ENCODE peak calls at places on chromosome 22, in six cellular contexts. One of them, this sample, is unnamed.

GRCh38 chr22:17984114-17984513 is 40.2 kb downstream of the MICAL3 start:
- DNase-seq in type B pancreatic cell: no peak
- DNase-seq in stimulated activated CD8-positive, alpha-beta memory T cell treated with anti-CD3 and anti-CD28 coated beads, Interleukin-4, amount 100 ng/mL, for 4 hours: no peak
- DNase-seq in cardiac muscle cell: no peak
- DNase-seq in epithelial cell of prostate: no peak
- DNase-seq in M059J: peak; percentile 77
- DNase-seq in this sample: no peak

GRCh38 chr22:47929073-47929472 is 1166.6 kb downstream of the TBC1D22A start:
- DNase-seq in type B pancreatic cell: no peak
- DNase-seq in stimulated activated CD8-positive, alpha-beta memory T cell treated with anti-CD3 and anti-CD28 coated beads, Interleukin-4, amount 100 ng/mL, for 4 hours: no peak
- DNase-seq in cardiac muscle cell: no peak
- DNase-seq in epithelial cell of prostate: no peak
- DNase-seq in M059J: no peak
- DNase-seq in this sample: no peak

GRCh38 chr22:46049726-46050450 is 72.9 kb upstream of the WNT7B start:
- DNase-seq in type B pancreatic cell: no peak
- DNase-seq in stimulated activated CD8-positive, alpha-beta memory T cell treated with anti-CD3 and anti-CD28 coated beads, Interleukin-4, amount 100 ng/mL, for 4 hours: no peak
- DNase-seq in cardiac muscle cell: no peak
- DNase-seq in epithelial cell of prostate: no peak
- DNase-seq in M059J: no peak
- DNase-seq in this sample: no peak

GRCh38 chr22:42277988-42278776 is 7.7 kb upstream of the TCF20 start:
- DNase-seq in type B pancreatic cell: peak; percentile 64
- DNase-seq in stimulated activated CD8-positive, alpha-beta memory T cell treated with anti-CD3 and anti-CD28 coated beads, Interleukin-4, amount 100 ng/mL, for 4 hours: no peak
- DNase-seq in cardiac muscle cell: peak; percentile 37
- DNase-seq in epithelial cell of prostate: no peak
- DNase-seq in M059J: no peak
- DNase-seq in this sample: no peak

GRCh38 chr22:27650572-27650971 is 151.0 kb downstream of the MN1 start:
- DNase-seq in type B pancreatic cell: no peak
- DNase-seq in stimulated activated CD8-positive, alpha-beta memory T cell treated with anti-CD3 and anti-CD28 coated beads, Interleukin-4, amount 100 ng/mL, for 4 hours: no peak
- DNase-seq in cardiac muscle cell: no peak
- DNase-seq in epithelial cell of prostate: no peak
- DNase-seq in M059J: no peak
- DNase-seq in this sample: no peak

GRCh38 chr22:41682033-41682807 is 6.4 kb downstream of the SNU13 start:
- DNase-seq in type B pancreatic cell: peak; percentile 89
- DNase-seq in stimulated activated CD8-positive, alpha-beta memory T cell treated with anti-CD3 and anti-CD28 coated beads, Interleukin-4, amount 100 ng/mL, for 4 hours: peak; percentile 69
- DNase-seq in cardiac muscle cell: peak; percentile 77
- DNase-seq in epithelial cell of prostate: peak; percentile 36
- DNase-seq in M059J: no peak
- DNase-seq in this sample: no peak

GRCh38 chr22:46659059-46659790 is 39.0 kb downstream of the GRAMD4 start:
- DNase-seq in type B pancreatic cell: no peak
- DNase-seq in stimulated activated CD8-positive, alpha-beta memory T cell treated with anti-CD3 and anti-CD28 coated beads, Interleukin-4, amount 100 ng/mL, for 4 hours: no peak
- DNase-seq in cardiac muscle cell: no peak
- DNase-seq in epithelial cell of prostate: no peak
- DNase-seq in M059J: no peak
- DNase-seq in this sample: no peak

GRCh38 chr22:30332994-30333706 is 6.4 kb upstream of the TBC1D10A start:
- DNase-seq in type B pancreatic cell: no peak
- DNase-seq in stimulated activated CD8-positive, alpha-beta memory T cell treated with anti-CD3 and anti-CD28 coated beads, Interleukin-4, amount 100 ng/mL, for 4 hours: no peak
- DNase-seq in cardiac muscle cell: no peak
- DNase-seq in epithelial cell of prostate: no peak
- DNase-seq in M059J: no peak
- DNase-seq in this sample: no peak

GRCh38 chr22:39292561-39293074 is 26.8 kb downstream of the RPL3 start:
- DNase-seq in type B pancreatic cell: no peak
- DNase-seq in stimulated activated CD8-positive, alpha-beta memory T cell treated with anti-CD3 and anti-CD28 coated beads, Interleukin-4, amount 100 ng/mL, for 4 hours: no peak
- DNase-seq in cardiac muscle cell: peak; percentile 56
- DNase-seq in epithelial cell of prostate: peak; percentile 70
- DNase-seq in M059J: peak; percentile 92
- DNase-seq in this sample: no peak

GRCh38 chr22:39938509-39938908 is 21.7 kb upstream of the TMA7B start:
- DNase-seq in type B pancreatic cell: no peak
- DNase-seq in stimulated activated CD8-positive, alpha-beta memory T cell treated with anti-CD3 and anti-CD28 coated beads, Interleukin-4, amount 100 ng/mL, for 4 hours: peak; percentile 48
- DNase-seq in cardiac muscle cell: no peak
- DNase-seq in epithelial cell of prostate: peak; percentile 14
- DNase-seq in M059J: no peak
- DNase-seq in this sample: no peak

GRCh38 chr22:19522190-19522880 is 1.9 kb downstream of the CLDN5 start:
- DNase-seq in type B pancreatic cell: peak; percentile 67
- DNase-seq in stimulated activated CD8-positive, alpha-beta memory T cell treated with anti-CD3 and anti-CD28 coated beads, Interleukin-4, amount 100 ng/mL, for 4 hours: no peak
- DNase-seq in cardiac muscle cell: no peak
- DNase-seq in epithelial cell of prostate: no peak
- DNase-seq in M059J: no peak
- DNase-seq in this sample: no peak

GRCh38 chr22:25235547-25236290 is 16.3 kb downstream of the CRYBB2 start:
- DNase-seq in type B pancreatic cell: peak; percentile 88
- DNase-seq in stimulated activated CD8-positive, alpha-beta memory T cell treated with anti-CD3 and anti-CD28 coated beads, Interleukin-4, amount 100 ng/mL, for 4 hours: no peak
- DNase-seq in cardiac muscle cell: peak; percentile 92
- DNase-seq in epithelial cell of prostate: peak; percentile 39
- DNase-seq in M059J: peak; percentile 68
- DNase-seq in this sample: no peak

GRCh38 chr22:21030621-21031544 is 1.5 kb downstream of the SLC7A4 start:
- DNase-seq in type B pancreatic cell: no peak
- DNase-seq in stimulated activated CD8-positive, alpha-beta memory T cell treated with anti-CD3 and anti-CD28 coated beads, Interleukin-4, amount 100 ng/mL, for 4 hours: no peak
- DNase-seq in cardiac muscle cell: no peak
- DNase-seq in epithelial cell of prostate: no peak
- DNase-seq in M059J: no peak
- DNase-seq in this sample: no peak

GRCh38 chr22:46373838-46374662 is 38.5 kb downstream of the TRMU start:
- DNase-seq in type B pancreatic cell: no peak
- DNase-seq in stimulated activated CD8-positive, alpha-beta memory T cell treated with anti-CD3 and anti-CD28 coated beads, Interleukin-4, amount 100 ng/mL, for 4 hours: no peak
- DNase-seq in cardiac muscle cell: no peak
- DNase-seq in epithelial cell of prostate: no peak
- DNase-seq in M059J: peak; percentile 46
- DNase-seq in this sample: no peak

GRCh38 chr22:43346521-43346929 is 3.4 kb upstream of the SCUBE1 start:
- DNase-seq in type B pancreatic cell: no peak
- DNase-seq in stimulated activated CD8-positive, alpha-beta memory T cell treated with anti-CD3 and anti-CD28 coated beads, Interleukin-4, amount 100 ng/mL, for 4 hours: peak; percentile 15
- DNase-seq in cardiac muscle cell: peak; percentile 73
- DNase-seq in epithelial cell of prostate: no peak
- DNase-seq in M059J: peak; percentile 38
- DNase-seq in this sample: no peak

GRCh38 chr22:46038516-46039430 is 61.8 kb upstream of the WNT7B start:
- DNase-seq in type B pancreatic cell: no peak
- DNase-seq in stimulated activated CD8-positive, alpha-beta memory T cell treated with anti-CD3 and anti-CD28 coated beads, Interleukin-4, amount 100 ng/mL, for 4 hours: no peak
- DNase-seq in cardiac muscle cell: no peak
- DNase-seq in epithelial cell of prostate: no peak
- DNase-seq in M059J: peak; percentile 34
- DNase-seq in this sample: no peak